ENCODE peak calls at places on chromosomes 2 and 18, in eight cellular contexts. O is spleen, E is vagina, L is esophagus muscularis mucosa, R is breast epithelium, P is transverse colon, T is endothelial cell of umbilical vein, H is HCT116. A is an unnamed sample.

GRCh38 chr2:28342081-28342967 is 50.3 kb upstream of the FOSL2 start:
- DNase-seq in O (peak), E (peak), L (peak), R (peak), P (peak), T (peak), H (no peak), A (peak)

GRCh38 chr2:216354236-216354788 is 18.0 kb downstream of the MARCHF4 start:
- DNase-seq in O (no peak), E (no peak), L (peak), R (no peak), P (no peak), T (no peak), H (no peak), A (no peak)

GRCh38 chr2:19020144-19021099 is 338.0 kb downstream of the OSR1 start:
- DNase-seq in O (no peak), E (no peak), L (no peak), R (no peak), P (no peak), T (no peak), H (no peak), A (no peak)

GRCh38 chr2:99198103-99198841 is 17.3 kb downstream of the MRPL30 start:
- DNase-seq in O (no peak), E (no peak), L (no peak), R (peak), P (peak), T (no peak), H (no peak), A (peak)

GRCh38 chr18:67417864-67418523 is 98.5 kb downstream of the DSEL start:
- DNase-seq in O (no peak), E (no peak), L (no peak), R (no peak), P (no peak), T (peak), H (no peak), A (no peak)

GRCh38 chr2:72887836-72888437 is 729 bp downstream of the SPR start:
- DNase-seq in O (peak), E (peak), L (peak), R (peak), P (peak), T (peak), H (peak), A (peak)

GRCh38 chr18:35693829-35694228 is 112.3 kb downstream of the GALNT1 start:
- DNase-seq in O (no peak), E (no peak), L (no peak), R (no peak), P (no peak), T (no peak), H (no peak), A (no peak)

GRCh38 chr2:38672445-38673364 is 6.8 kb downstream of the GALM start:
- DNase-seq in O (no peak), E (no peak), L (no peak), R (no peak), P (no peak), T (no peak), H (no peak), A (no peak)

GRCh38 chr2:242085941-242086621 is 216.6 kb downstream of the RTP5 start:
- DNase-seq in O (peak), E (no peak), L (no peak), R (no peak), P (peak), T (no peak), H (no peak), A (no peak)

GRCh38 chr18:2883137-2883671 is 36.4 kb downstream of the EMILIN2 start:
- DNase-seq in O (peak), E (peak), L (peak), R (no peak), P (peak), T (no peak), H (no peak), A (no peak)

GRCh38 chr2:105525201-105525600 is 126.3 kb upstream of the FHL2 start:
- DNase-seq in O (no peak), E (no peak), L (peak), R (no peak), P (no peak), T (no peak), H (no peak), A (no peak)

GRCh38 chr2:235230809-235231601 is 262.8 kb upstream of the AGAP1 start:
- DNase-seq in O (no peak), E (no peak), L (no peak), R (no peak), P (no peak), T (peak), H (no peak), A (no peak)

GRCh38 chr2:23631391-23631790 is 246.4 kb downstream of the KLHL29 start:
- DNase-seq in O (peak), E (no peak), L (no peak), R (no peak), P (no peak), T (no peak), H (no peak), A (no peak)
- H3K4me3 ChIP-seq in O (no peak), E (no peak), L (no peak), R (no peak), P (no peak), T (no peak), H (no peak), A (no peak)

DNA sequence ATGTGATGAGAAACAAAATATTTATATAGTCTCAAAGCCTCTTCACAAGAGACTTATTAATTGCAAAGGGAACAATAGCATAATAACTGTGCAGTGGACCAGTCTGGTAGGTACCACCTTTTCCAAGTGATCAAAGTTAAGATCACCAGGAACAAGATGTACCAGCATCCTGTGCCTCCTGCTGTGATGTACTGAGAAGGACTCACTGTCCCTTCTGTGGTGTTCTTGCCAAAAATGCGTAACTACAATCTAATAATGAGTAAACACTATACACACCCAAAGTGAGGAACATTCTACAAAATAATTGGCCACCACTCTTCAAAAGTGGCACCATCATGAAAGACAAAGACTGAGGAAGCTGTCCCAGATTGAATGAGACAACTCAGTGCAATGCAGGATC is 14.5 kb downstream of the GNLY start:
- DNase-seq in O (no peak), E (no peak), L (no peak), R (no peak), P (no peak), T (no peak), H (no peak), A (no peak)
- TF ChIP-seq POLR2A in O (no peak), E (no peak), L (no peak), R (no peak), P (no peak), T (no peak), H (no peak), A (no peak)

DNA sequence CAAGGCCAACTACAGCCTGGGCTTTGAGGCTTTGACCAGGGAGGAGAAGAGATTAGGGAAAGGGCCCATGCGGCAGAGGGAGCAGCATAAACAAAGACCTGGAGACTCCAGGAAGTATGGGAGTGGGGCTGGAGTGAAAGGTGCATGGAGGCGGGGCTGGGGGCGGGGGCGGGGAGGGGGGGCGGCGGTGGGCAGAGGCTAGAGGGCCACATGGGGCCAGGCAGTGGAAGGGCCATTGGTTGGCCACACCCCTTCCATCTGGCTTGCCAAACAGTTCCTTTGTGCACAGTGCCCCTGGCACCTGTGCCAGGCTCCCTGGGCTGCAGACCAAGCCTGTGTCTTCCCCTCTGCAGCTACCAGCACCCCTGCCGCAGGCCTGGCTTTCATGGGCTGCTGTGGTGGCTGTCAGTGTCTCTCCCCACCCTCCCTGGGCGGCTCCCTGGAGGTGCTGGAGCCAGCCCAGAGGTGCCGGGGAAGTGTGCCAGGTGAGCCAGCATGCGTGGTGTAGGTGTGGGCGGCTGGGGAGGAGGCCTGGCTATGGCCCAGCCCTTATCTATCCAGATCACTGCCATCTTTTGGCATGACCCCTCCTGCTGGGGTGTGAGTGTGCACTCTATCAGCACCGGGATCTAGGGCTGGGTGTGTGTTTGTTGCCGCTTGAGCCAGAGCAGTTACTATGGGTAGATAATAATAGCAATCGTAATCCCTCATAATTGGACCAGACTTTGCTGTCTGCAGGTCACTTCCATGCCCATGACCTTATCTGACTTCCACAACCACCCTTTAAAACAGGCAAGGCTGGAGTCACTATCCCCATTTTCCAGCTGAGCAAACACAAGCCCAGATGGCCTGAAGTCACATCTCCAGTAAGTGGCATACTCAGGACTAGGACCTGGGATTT is 30.5 kb downstream of the DNMT3A start:
- DNase-seq in O (no peak), E (no peak), L (no peak), R (peak), P (peak), T (no peak), H (peak), A (peak)
- TF ChIP-seq POLR2AphosphoS5 in O (peak), E (no peak), L (no peak), R (no peak), P (no peak), T (no peak), H (no peak), A (peak)

GRCh38 chr2:161416633-161417427 is 733 bp downstream of the TBR1 start:
- DNase-seq in O (no peak), E (no peak), L (no peak), R (no peak), P (no peak), T (no peak), H (no peak), A (no peak)
- H3K4me3 ChIP-seq in O (no peak), E (peak), L (peak), R (no peak), P (no peak), T (no peak), H (no peak), A (no peak)

DNA sequence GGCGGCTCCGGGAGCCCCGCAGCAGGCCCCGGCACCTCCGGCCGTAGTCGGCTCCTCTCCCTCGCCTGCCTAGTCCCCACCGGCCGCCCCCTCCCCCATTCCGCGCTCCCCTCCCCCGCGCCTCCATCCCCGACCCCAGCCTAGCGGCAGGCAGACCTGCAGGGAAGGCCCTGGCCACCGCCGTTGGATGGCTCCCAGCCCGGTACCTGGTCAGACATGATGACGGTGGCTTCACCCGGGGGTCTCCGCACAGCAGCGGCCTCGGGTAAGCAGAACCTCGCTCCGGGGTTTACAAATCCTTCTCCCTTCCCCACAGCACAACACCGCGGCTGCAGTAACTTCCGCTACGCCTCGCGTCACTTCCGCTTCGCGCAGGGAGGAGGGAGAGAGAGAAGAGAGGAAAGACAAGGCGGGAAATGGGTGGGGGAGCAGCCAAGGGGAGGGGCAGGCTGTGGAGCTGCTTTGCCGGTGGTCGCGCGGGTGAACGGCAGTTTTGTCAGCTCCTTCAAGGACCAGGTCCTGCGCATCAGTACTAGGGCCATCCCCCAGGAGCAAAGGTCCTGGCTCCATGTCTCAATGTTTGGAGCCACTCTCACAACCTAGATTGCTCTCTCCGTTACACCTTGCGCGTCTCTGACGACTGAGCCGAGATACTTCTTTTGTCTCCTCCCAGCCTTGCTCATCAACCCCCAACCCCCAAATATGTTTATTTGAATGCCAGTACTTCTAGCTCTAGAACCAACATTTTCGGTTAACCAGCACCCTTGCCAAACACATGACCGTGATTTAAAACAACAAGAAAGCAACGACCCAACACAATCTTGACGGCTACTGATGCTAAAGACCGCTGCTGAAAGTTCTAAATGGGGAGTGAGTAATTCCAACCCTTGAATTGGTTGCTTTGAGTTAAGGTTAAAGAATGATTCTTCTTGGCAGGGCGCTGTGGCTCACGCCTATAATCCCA is at the start of gene SUMO1:
- DNase-seq in O (peak), E (peak), L (peak), R (peak), P (peak), T (peak), H (peak), A (peak)
- TF ChIP-seq POLR2A in O (no peak), E (peak), L (no peak), R (no peak), P (peak), T (peak), H (peak), A (peak)

GRCh38 chr18:63553117-63553516 is 10.9 kb downstream of the SERPINB12 start:
- DNase-seq in O (no peak), E (no peak), L (no peak), R (peak), P (no peak), T (no peak), H (peak), A (peak)
- TF ChIP-seq POLR2AphosphoS5 in O (no peak), E (peak), L (peak), R (no peak), P (peak), T (no peak), H (no peak), A (peak)

GRCh38 chr2:110772383-110772755 is 40.0 kb downstream of the ACOXL start:
- DNase-seq in O (no peak), E (no peak), L (no peak), R (no peak), P (no peak), T (no peak), H (no peak), A (no peak)
- H3K4me3 ChIP-seq in O (no peak), E (no peak), L (no peak), R (no peak), P (no peak), T (no peak), H (no peak), A (no peak)

DNA sequence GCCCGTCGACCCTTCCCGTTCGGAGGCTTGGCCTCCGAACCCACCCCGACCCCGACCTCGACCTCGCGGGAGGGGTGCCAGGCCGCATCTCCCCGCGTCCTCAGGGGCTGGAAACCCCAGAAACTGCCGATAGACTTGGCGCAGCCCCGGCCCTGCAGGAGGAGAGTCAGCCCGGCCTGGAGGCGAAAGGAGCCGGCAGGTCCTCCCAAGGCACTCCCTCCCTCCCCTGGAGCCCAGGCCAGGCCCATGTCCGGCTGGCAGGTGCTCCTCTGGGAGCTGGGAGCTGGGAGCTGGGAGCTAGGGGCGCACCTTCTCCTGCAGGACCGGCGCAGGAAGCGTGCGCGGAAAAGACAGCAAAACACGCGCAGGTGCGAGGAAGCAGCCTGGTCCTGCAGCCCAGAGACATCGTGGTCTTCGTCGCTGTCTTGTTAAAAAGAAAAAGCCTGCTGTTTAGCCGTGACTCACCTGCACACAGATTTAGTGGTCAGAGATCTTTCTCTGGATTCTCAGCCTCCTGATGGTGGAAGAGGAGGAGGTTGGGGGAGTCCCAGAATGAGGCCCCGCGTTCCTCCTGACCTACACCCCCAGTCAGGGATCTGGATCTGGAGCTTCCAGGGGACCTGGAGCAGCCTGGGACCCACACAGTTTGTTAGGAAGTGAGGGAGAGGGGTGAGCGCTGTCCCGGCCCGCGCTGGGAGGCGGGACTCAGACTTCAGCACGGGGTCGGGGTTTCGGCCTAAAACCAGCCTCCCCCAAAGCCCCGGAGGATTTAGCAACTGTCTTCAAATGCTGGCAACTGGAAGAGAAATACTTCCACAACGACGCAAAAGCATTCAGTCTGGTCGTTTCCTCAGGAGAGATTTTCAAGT is 702 bp upstream of the MBP start:
- DNase-seq in O (peak), E (peak), L (no peak), R (peak), P (peak), T (no peak), H (no peak), A (no peak)
- TF ChIP-seq POLR2A in O (no peak), E (no peak), L (no peak), R (no peak), P (no peak), T (no peak), H (no peak), A (no peak)

GRCh38 chr2:161839931-161840330 is 215.7 kb downstream of the SLC4A10 start:
- DNase-seq in O (no peak), E (no peak), L (no peak), R (no peak), P (no peak), T (no peak), H (no peak), A (no peak)

GRCh38 chr2:161847910-161848309 is 223.7 kb downstream of the SLC4A10 start:
- DNase-seq in O (no peak), E (no peak), L (no peak), R (no peak), P (no peak), T (no peak), H (no peak), A (no peak)

GRCh38 chr2:161843936-161844335 is 219.7 kb downstream of the SLC4A10 start:
- DNase-seq in O (no peak), E (no peak), L (no peak), R (no peak), P (no peak), T (no peak), H (no peak), A (no peak)

GRCh38 chr2:161842751-161843433 is 218.7 kb downstream of the SLC4A10 start:
- DNase-seq in O (no peak), E (no peak), L (no peak), R (no peak), P (no peak), T (no peak), H (no peak), A (no peak)

GRCh38 chr2:161844845-161845244 is 220.6 kb downstream of the SLC4A10 start:
- DNase-seq in O (no peak), E (no peak), L (no peak), R (no peak), P (no peak), T (no peak), H (no peak), A (no peak)
- TF ChIP-seq POLR2AphosphoS5 in O (no peak), E (no peak), L (no peak), R (no peak), P (no peak), T (no peak), H (no peak), A (peak)

DNA sequence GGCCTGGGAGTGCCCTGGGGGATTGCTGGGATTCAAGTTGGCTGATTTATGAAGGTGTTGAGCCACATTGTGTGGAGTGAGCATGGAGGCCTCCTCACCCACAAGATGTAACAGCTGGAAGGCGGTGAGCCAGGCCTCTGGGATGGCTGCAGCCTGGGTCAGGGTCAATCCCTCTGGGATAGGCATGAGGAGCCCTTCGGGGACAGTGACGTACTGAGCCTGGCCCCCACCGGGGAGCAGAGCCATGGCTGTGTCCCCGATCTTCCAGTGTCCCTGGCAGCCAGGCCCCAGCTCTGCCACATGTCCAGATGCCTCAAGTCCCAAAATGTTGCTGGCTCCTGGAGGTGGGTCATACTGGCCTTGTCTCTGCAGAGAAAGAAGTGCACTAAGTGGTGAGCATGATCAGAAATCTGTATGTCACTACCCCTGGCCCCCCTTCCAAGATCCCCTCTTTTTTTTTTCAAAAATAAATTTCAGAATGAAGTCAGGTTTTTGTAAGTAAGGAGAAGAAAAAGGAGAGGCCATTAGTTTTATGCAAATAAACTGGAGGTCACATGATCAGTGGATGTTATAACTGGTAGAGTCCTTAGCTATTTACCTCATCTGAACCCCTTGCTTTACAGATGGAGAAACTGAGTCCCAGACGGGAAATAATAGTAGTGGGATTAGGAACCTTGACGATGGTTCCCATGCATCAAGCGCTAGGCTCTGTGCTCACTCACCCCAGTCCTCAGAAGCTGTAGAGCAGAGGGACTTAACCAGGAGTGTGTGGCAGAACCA is 1.7 kb downstream of the TP53I3 start:
- DNase-seq in O (peak), E (no peak), L (no peak), R (no peak), P (no peak), T (no peak), H (no peak), A (no peak)
- H3K4me3 ChIP-seq in O (peak), E (peak), L (no peak), R (peak), P (peak), T (peak), H (peak), A (peak)

A was measured in prostate gland.